ENCODE peak calls at places on chromosomes 16 and 17, in ten cellular contexts. Y is EH; W is heart right ventricle; R is ovary; C is NCI-H446; I is effector CD4-positive, alpha-beta T cell; T is left lobe of liver; O is neural progenitor cell; M is activated CD4-positive, alpha-beta T cell treated with anti-CD3 and anti-CD28 coated beads, Interleukin-2, amount 50 U/mL, for 1 hour; V is C1 segment of cervical spinal cord. H is an unnamed sample.

GRCh38 chr16:2007081-2007836 is 2.4 kb downstream of the ZNF598 start:
- DNase-seq in Y (no peak), W (no peak), R (no peak), C (no peak), I (no peak), T (no peak), O (no peak), M (no peak), V (no peak), H (no peak)

GRCh38 chr17:39726617-39727016 is 3.7 kb downstream of the MIEN1 start:
- DNase-seq in Y (no peak), W (no peak), R (no peak), C (no peak), I (no peak), T (no peak), O (no peak), M (no peak), V (no peak), H (no peak)

GRCh38 chr16:5885521-5885920 is 787.9 kb upstream of the EEF2KMT start:
- DNase-seq in Y (no peak), W (no peak), R (no peak), C (no peak), I (no peak), T (no peak), O (no peak), M (no peak), V (no peak), H (no peak)

GRCh38 chr17:750431-751037 is 1.5 kb downstream of the GEMIN4 start:
- DNase-seq in Y (peak), W (no peak), R (no peak), C (no peak), I (no peak), T (no peak), O (no peak), M (no peak), V (no peak), H (no peak)

GRCh38 chr16:6573577-6573976 is 759.1 kb upstream of the RBFOX1 start:
- DNase-seq in Y (no peak), W (no peak), R (no peak), C (no peak), I (no peak), T (no peak), O (peak), M (no peak), V (peak), H (no peak)

GRCh38 chr17:72822358-72823023 is 270.0 kb downstream of the SLC39A11 start:
- DNase-seq in Y (no peak), W (no peak), R (no peak), C (no peak), I (no peak), T (no peak), O (no peak), M (no peak), V (no peak), H (no peak)

GRCh38 chr16:56610017-56610608 is 1.7 kb downstream of the MT2A start:
- DNase-seq in Y (peak), W (no peak), R (no peak), C (no peak), I (peak), T (peak), O (no peak), M (peak), V (peak), H (peak)

GRCh38 chr16:65769776-65770438 is 596.6 kb upstream of the CDH5 start:
- DNase-seq in Y (peak), W (no peak), R (no peak), C (no peak), I (no peak), T (no peak), O (no peak), M (no peak), V (no peak), H (no peak)

GRCh38 chr17:15414502-15415348 is 52.7 kb downstream of the CDRT4 start:
- DNase-seq in Y (no peak), W (peak), R (no peak), C (no peak), I (no peak), T (no peak), O (peak), M (no peak), V (peak), H (no peak)